ENCODE peak calls at places on chromosomes 4 and X, in four cellular contexts. V, T, B and S are unnamed samples.

GRCh38 chr4:41646862-41647261 is 101.7 kb downstream of the PHOX2B start:
- DNase-seq in B (no peak), T (no peak), V (no peak), S (no peak)

GRCh38 chr4:153242848-153243324 is 38.6 kb downstream of the TRIM2 start:
- DNase-seq in T (no peak), V (no peak), B (no peak), S (no peak)

GRCh38 chr4:38406243-38406642 is 257.8 kb upstream of the KLF3 start:
- DNase-seq in V (no peak), T (no peak), B (no peak), S (no peak)

GRCh38 chrX:17634542-17635207 is 102.6 kb upstream of the SCML1 start:
- DNase-seq in V (no peak), B (no peak), T (no peak), S (no peak)

GRCh38 chrX:71990518-71990917 is 79.9 kb downstream of the NHSL2 start:
- DNase-seq in V (no peak), T (no peak), B (no peak), S (no peak)

GRCh38 chr4:169246957-169247396 is 23.8 kb downstream of the SH3RF1 start:
- DNase-seq in B (no peak), V (no peak), T (no peak), S (no peak)

GRCh38 chr4:74441744-74442143 is 3.2 kb upstream of the AREG start:
- DNase-seq in T (no peak), B (no peak), V (no peak), S (no peak)

GRCh38 chr4:132108784-132109183 is 1040.3 kb upstream of the PCDH10 start:
- DNase-seq in T (no peak), B (no peak), V (no peak), S (no peak)

GRCh38 chr4:138627096-138627495 is 384.9 kb upstream of the SLC7A11 start:
- DNase-seq in B (no peak), T (no peak), V (no peak), S (no peak)

GRCh38 chr4:165684177-165684870 is 188.7 kb upstream of the TLL1 start:
- DNase-seq in B (no peak), V (no peak), T (no peak), S (no peak)

GRCh38 chr4:181364504-181364903 is 878.7 kb upstream of the TENM3 start:
- DNase-seq in V (no peak), T (no peak), B (no peak), S (no peak)

GRCh38 chr4:113727802-113728201 is 33.7 kb downstream of the CAMK2D start:
- DNase-seq in B (no peak), V (no peak), T (no peak), S (no peak)

GRCh38 chr4:147831452-147832192 is 99.7 kb downstream of the ARHGAP10 start:
- DNase-seq in V (peak), T (no peak), B (peak), S (no peak)

GRCh38 chr4:38673109-38673978 is 9.3 kb downstream of the KLF3 start:
- DNase-seq in T (peak), B (peak), V (peak), S (no peak)

GRCh38 chr4:126973201-126973600 is 659.6 kb upstream of the INTU start:
- DNase-seq in B (no peak), T (no peak), V (no peak), S (no peak)

GRCh38 chrX:153635788-153636668 is 11.0 kb upstream of the DUSP9 start:
- DNase-seq in B (peak), T (peak), V (peak), S (no peak)

GRCh38 chrX:123860983-123861382 is 1.1 kb downstream of the XIAP start:
- DNase-seq in B (no peak), T (no peak), V (peak), S (no peak)

GRCh38 chrX:149908308-149908707 is 21.1 kb upstream of the HSFX4 start:
- DNase-seq in T (no peak), B (no peak), V (no peak), S (peak)

GRCh38 chr4:81353861-81354260 is 117.8 kb downstream of the RASGEF1B start:
- DNase-seq in T (no peak), V (no peak), B (no peak), S (no peak)

GRCh38 chr4:84480082-84480481 is 19.0 kb downstream of the NKX6-1 start:
- DNase-seq in B (no peak), V (no peak), T (no peak), S (no peak)

DNA sequence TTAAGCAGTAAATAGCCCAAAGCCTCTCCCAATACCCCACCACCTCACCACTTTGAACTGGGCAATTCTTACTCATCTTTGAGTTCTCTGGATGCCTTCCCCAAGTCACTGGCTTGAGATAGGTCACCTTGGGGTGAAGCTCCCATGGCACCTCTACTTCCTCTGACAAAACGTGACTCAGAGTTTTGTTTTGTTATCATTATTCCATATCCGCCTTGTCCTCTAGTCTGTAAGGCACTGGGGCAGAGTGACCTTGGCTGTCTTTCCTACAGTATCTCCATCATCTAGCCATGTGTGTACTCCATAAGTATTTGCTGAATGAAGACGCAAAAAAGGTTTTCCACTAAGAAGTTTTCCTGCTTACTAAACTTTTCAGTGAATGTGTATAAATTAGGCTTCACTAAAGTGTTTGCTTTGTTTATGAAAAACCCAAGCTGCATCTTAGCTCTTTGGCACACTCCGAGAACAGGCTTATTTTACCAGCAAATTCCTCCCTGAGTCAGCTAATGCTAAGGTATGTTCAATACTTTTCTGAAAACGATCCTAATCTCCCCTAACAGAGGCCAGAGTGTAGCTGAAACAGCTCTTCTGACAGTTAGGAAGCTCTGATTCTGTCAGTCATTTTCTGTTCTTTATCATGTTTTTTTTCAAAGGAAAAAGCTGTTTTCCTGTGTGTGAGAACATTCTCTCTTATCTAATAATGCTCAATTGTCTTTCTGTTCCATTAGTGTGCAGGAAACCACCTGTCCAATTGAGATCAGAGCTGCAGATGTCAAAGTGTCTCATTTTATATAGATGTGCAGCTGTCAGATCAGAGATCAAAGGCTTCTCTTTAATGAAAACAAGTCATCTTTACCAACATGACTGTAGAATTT is 30.2 kb upstream of the TSPAN5 start:
- DNase-seq in V (peak), T (peak), B (peak), S (no peak)
- TF ChIP-seq HDAC2 in V (peak), T (no peak), B (no peak), S (no peak)

GRCh38 chrX:2516612-2517011 is 15.8 kb upstream of the DHRSX start:
- DNase-seq in V (no peak), T (no peak), B (no peak), S (peak)

GRCh38 chrX:2523911-2524310 is 23.1 kb upstream of the DHRSX start:
- DNase-seq in V (no peak), B (no peak), T (no peak), S (no peak)

GRCh38 chrX:2520539-2520938 is 19.8 kb upstream of the DHRSX start:
- DNase-seq in V (no peak), T (no peak), B (no peak), S (no peak)

GRCh38 chrX:2521927-2522386 is 21.2 kb upstream of the DHRSX start:
- DNase-seq in T (no peak), V (no peak), B (no peak), S (no peak)

DNA sequence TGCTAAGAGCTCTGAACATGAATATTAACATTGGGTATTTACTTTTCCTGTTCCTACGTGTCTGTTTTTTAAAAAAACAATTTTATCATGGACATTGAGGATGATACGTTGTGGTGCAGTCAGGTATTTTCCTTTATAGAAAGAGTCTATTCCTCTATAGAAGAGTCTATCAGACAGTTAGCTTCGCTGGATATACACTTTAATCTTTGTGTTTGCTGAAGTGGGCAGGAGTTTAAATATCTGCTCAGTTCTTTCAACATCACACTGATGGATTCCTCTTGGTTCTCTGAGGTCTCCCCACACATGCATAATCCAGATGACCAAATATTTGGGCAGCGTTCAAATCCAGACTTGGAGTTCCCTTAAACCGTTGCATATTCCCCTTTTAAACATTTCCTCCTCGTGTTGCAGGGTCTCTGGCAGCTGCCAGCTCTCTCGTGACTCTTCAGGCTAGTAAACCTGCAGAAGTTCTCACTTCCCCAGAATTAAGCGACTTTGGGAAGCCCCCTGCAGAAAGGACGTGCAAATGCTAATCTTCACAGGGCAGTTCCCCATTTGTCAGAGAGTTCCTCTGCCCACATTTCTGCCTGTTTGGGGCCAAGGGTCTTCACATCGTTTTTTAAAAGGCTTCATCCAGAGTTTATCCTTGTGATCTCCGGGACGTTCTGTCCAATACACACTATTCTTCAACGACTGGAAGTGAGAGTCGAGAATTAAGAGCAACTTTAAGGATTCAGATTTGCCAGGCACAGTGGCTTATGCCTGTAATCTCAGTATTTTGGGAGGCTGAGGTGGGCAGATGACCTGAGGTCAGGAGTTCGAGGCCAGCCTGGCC is 20.5 kb upstream of the DHRSX start:
- DNase-seq in B (no peak), V (no peak), T (no peak), S (peak)
- TF ChIP-seq CHD4 in B (no peak), V (no peak), T (no peak), S (no peak)

GRCh38 chr4:87532907-87533306 is 3.7 kb upstream of the SPARCL1 start:
- DNase-seq in B (no peak), T (no peak), V (no peak), S (no peak)

GRCh38 chr4:87532109-87532508 is 2.9 kb upstream of the SPARCL1 start:
- DNase-seq in T (no peak), V (no peak), B (no peak), S (no peak)

GRCh38 chr4:87529187-87529586 is at the start of gene SPARCL1:
- DNase-seq in T (no peak), V (no peak), B (no peak), S (no peak)

GRCh38 chr4:87527446-87528240 is 1.5 kb downstream of the SPARCL1 start:
- DNase-seq in V (no peak), T (no peak), B (no peak), S (no peak)

DNA sequence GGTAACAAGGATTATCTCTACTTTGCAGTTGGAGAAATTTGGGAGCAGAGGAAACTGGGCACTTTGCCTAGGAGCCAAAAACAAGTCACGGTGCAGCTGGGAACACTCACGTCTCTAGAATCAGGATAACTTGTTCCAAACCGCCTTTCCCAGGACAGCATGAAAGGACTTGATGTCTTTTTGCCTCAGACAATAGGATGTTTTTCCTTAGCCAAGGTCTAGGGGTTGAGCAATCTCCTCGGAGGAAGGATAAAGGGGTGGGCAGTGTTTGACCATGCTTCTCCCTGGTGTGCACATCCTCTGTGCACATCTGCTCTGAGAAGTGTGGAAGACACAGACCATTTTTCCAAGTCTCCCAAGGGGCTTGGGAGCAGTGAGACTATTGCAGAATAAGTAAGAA is 1.7 kb upstream of the SPARCL1 start:
- DNase-seq in V (no peak), T (no peak), B (no peak), S (no peak)
- TF ChIP-seq HDAC2 in V (no peak), T (no peak), B (no peak), S (no peak)

GRCh38 chr4:94960703-94961102 is 202.9 kb downstream of the BMPR1B start:
- DNase-seq in T (no peak), B (no peak), V (no peak), S (no peak)

GRCh38 chr4:94957030-94957429 is 199.3 kb downstream of the BMPR1B start:
- DNase-seq in B (no peak), T (no peak), V (no peak), S (no peak)

GRCh38 chr4:94962484-94962883 is 204.7 kb downstream of the BMPR1B start:
- DNase-seq in T (no peak), V (no peak), B (no peak), S (no peak)

GRCh38 chr4:94961420-94961819 is 203.7 kb downstream of the BMPR1B start:
- DNase-seq in T (no peak), B (no peak), V (no peak), S (no peak)
- TF ChIP-seq CHD4 in T (no peak), B (no peak), V (no peak), S (no peak)